ENCODE peak calls at places on chromosomes 11 and 22, in eight cellular contexts. One of them, this sample, is unnamed.

GRCh38 chr22:36506637-36507517 is at the start of gene FOXRED2:
- DNase-seq in IMR-90: peak
- DNase-seq in PC-3: peak
- DNase-seq in H9: peak
- DNase-seq in endothelial cell of umbilical vein: peak
- DNase-seq in neural progenitor cell: peak
- DNase-seq in kidney: peak
- DNase-seq in fibroblast of lung: peak
- DNase-seq in this sample: peak

GRCh38 chr11:76669901-76670474 is 559 bp downstream of the LRRC32 start:
- DNase-seq in PC-3: no peak
- DNase-seq in kidney: peak
- DNase-seq in fibroblast of lung: peak
- DNase-seq in endothelial cell of umbilical vein: peak
- DNase-seq in neural progenitor cell: peak
- DNase-seq in H9: no peak
- DNase-seq in IMR-90: peak
- DNase-seq in this sample: peak

GRCh38 chr22:31218565-31219262 is 6.6 kb downstream of the LIMK2 start:
- DNase-seq in IMR-90: no peak
- DNase-seq in H9: no peak
- DNase-seq in PC-3: no peak
- DNase-seq in neural progenitor cell: peak
- DNase-seq in endothelial cell of umbilical vein: no peak
- DNase-seq in kidney: no peak
- DNase-seq in fibroblast of lung: no peak
- DNase-seq in this sample: peak

GRCh38 chr11:130125638-130126037 is 33.9 kb upstream of the ST14 start:
- DNase-seq in fibroblast of lung: no peak
- DNase-seq in neural progenitor cell: no peak
- DNase-seq in kidney: no peak
- DNase-seq in H9: no peak
- DNase-seq in IMR-90: no peak
- DNase-seq in endothelial cell of umbilical vein: no peak
- DNase-seq in PC-3: no peak
- DNase-seq in this sample: no peak

GRCh38 chr22:24146190-24146616 is 35.1 kb upstream of the SUSD2 start:
- DNase-seq in PC-3: peak
- DNase-seq in IMR-90: peak
- DNase-seq in kidney: peak
- DNase-seq in endothelial cell of umbilical vein: no peak
- DNase-seq in H9: peak
- DNase-seq in fibroblast of lung: peak
- DNase-seq in neural progenitor cell: peak
- DNase-seq in this sample: peak

GRCh38 chr11:8338138-8338537 is 74.5 kb upstream of the LMO1 start:
- DNase-seq in H9: peak
- DNase-seq in endothelial cell of umbilical vein: peak
- DNase-seq in kidney: no peak
- DNase-seq in PC-3: peak
- DNase-seq in fibroblast of lung: no peak
- DNase-seq in neural progenitor cell: peak
- DNase-seq in IMR-90: peak
- DNase-seq in this sample: peak

GRCh38 chr11:102377891-102378290 is 30.9 kb downstream of the BIRC2 start:
- DNase-seq in neural progenitor cell: no peak
- DNase-seq in endothelial cell of umbilical vein: no peak
- DNase-seq in H9: no peak
- DNase-seq in kidney: no peak
- DNase-seq in fibroblast of lung: peak
- DNase-seq in PC-3: no peak
- DNase-seq in IMR-90: no peak
- DNase-seq in this sample: no peak

GRCh38 chr11:64074239-64074638 is 38.5 kb downstream of the FLRT1 start:
- DNase-seq in PC-3: no peak
- DNase-seq in neural progenitor cell: no peak
- DNase-seq in H9: no peak
- DNase-seq in IMR-90: no peak
- DNase-seq in fibroblast of lung: no peak
- DNase-seq in endothelial cell of umbilical vein: no peak
- DNase-seq in kidney: no peak
- DNase-seq in this sample: no peak

GRCh38 chr11:63663809-63664208 is 7.4 kb downstream of the ATL3 start:
- DNase-seq in neural progenitor cell: no peak
- DNase-seq in kidney: no peak
- DNase-seq in PC-3: peak
- DNase-seq in IMR-90: peak
- DNase-seq in fibroblast of lung: peak
- DNase-seq in H9: no peak
- DNase-seq in endothelial cell of umbilical vein: peak
- DNase-seq in this sample: no peak

GRCh38 chr22:41782751-41783150 is 17.7 kb upstream of the CCDC134 start:
- DNase-seq in kidney: no peak
- DNase-seq in PC-3: no peak
- DNase-seq in fibroblast of lung: no peak
- DNase-seq in neural progenitor cell: no peak
- DNase-seq in IMR-90: no peak
- DNase-seq in H9: no peak
- DNase-seq in endothelial cell of umbilical vein: no peak
- DNase-seq in this sample: no peak

GRCh38 chr22:45083659-45084305 is 74.0 kb upstream of the PHF21B start:
- DNase-seq in endothelial cell of umbilical vein: no peak
- DNase-seq in neural progenitor cell: no peak
- DNase-seq in H9: no peak
- DNase-seq in PC-3: peak
- DNase-seq in IMR-90: peak
- DNase-seq in fibroblast of lung: peak
- DNase-seq in kidney: no peak
- DNase-seq in this sample: no peak

DNA sequence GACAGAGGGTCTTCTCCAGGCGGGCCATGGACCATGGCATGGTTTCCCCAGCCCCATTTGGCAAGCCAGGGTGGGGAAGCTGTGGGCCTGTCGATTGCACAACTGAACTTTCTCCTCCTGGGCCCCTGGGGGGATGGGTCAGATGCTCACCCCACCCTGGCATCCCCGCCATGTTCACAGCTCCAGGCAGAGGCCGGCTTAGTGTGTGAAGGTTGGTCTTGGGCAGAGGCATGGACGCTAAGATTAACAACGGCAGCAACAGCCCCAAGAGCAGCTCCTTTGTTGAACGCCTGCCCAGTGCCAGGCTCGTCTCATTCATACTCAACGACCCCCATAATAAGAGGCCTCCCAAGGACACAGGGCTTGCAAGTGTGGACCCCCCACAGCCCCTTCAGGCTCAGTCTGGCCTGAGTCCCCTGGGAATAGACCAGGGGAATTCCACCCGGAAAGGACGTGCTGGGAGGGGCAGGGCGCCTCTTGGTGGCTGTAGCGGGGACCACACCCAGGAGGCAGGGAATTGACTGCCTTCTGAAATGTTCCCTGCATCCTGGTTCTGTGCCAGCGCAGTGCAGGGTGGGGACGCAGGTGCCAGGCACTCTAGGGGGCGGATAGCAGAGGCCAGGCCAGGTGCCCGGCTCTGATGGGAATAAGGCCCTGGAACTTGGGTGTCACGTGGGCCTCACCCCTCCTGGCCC is 8.3 kb downstream of the TSPO start:
- DNase-seq in H9: peak
- DNase-seq in PC-3: no peak
- DNase-seq in endothelial cell of umbilical vein: no peak
- DNase-seq in IMR-90: no peak
- DNase-seq in neural progenitor cell: peak
- DNase-seq in kidney: no peak
- DNase-seq in fibroblast of lung: no peak
- DNase-seq in this sample: peak
- TF ChIP-seq CTCF in H9: peak
- TF ChIP-seq CTCF in PC-3: peak
- TF ChIP-seq CTCF in endothelial cell of umbilical vein: peak
- TF ChIP-seq CTCF in IMR-90: peak
- TF ChIP-seq CTCF in neural progenitor cell: peak
- TF ChIP-seq CTCF in kidney: no peak
- TF ChIP-seq CTCF in fibroblast of lung: no peak
- TF ChIP-seq CTCF in this sample: peak

GRCh38 chr11:82003671-82004148 is 730.0 kb downstream of the FAM181B start:
- DNase-seq in fibroblast of lung: peak
- DNase-seq in endothelial cell of umbilical vein: no peak
- DNase-seq in IMR-90: no peak
- DNase-seq in H9: no peak
- DNase-seq in neural progenitor cell: no peak
- DNase-seq in PC-3: no peak
- DNase-seq in kidney: no peak
- DNase-seq in this sample: no peak

GRCh38 chr11:82004537-82005213 is 729.0 kb downstream of the FAM181B start:
- DNase-seq in kidney: no peak
- DNase-seq in fibroblast of lung: peak
- DNase-seq in endothelial cell of umbilical vein: no peak
- DNase-seq in PC-3: no peak
- DNase-seq in H9: no peak
- DNase-seq in IMR-90: no peak
- DNase-seq in neural progenitor cell: no peak
- DNase-seq in this sample: no peak

GRCh38 chr11:82007536-82007935 is 726.1 kb downstream of the FAM181B start:
- DNase-seq in neural progenitor cell: no peak
- DNase-seq in H9: no peak
- DNase-seq in PC-3: no peak
- DNase-seq in IMR-90: no peak
- DNase-seq in kidney: no peak
- DNase-seq in endothelial cell of umbilical vein: no peak
- DNase-seq in fibroblast of lung: no peak
- DNase-seq in this sample: no peak

GRCh38 chr11:82003024-82003423 is 730.6 kb downstream of the FAM181B start:
- DNase-seq in endothelial cell of umbilical vein: no peak
- DNase-seq in H9: no peak
- DNase-seq in neural progenitor cell: no peak
- DNase-seq in PC-3: no peak
- DNase-seq in IMR-90: no peak
- DNase-seq in kidney: no peak
- DNase-seq in fibroblast of lung: no peak
- DNase-seq in this sample: no peak
- H3K9ac ChIP-seq in endothelial cell of umbilical vein: no peak
- H3K9ac ChIP-seq in H9: no peak
- H3K9ac ChIP-seq in neural progenitor cell: no peak
- H3K9ac ChIP-seq in PC-3: no peak
- H3K9ac ChIP-seq in IMR-90: no peak
- H3K9ac ChIP-seq in kidney: no peak
- H3K9ac ChIP-seq in fibroblast of lung: no peak
- H3K9ac ChIP-seq in this sample: no peak

DNA sequence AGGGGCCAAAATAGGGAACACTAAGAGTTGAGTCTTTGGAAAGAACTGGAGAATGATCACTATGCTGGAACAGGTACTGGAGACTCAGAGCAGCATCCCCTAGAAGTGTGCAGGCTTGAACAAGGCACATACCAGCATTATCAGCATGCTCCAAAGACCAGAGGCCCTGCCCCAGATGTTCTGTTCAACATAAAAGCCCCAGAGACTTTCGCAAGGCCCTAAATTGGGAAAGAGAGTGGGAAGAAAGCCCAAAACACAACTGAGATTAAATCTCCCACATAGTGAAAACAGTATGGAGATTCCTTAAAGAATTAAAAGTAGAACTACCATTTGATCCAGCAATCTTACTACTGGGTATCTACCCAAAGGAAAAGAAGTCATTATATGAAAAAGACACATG is 9.4 kb downstream of the CNGA4 start:
- DNase-seq in IMR-90: peak
- DNase-seq in H9: no peak
- DNase-seq in fibroblast of lung: peak
- DNase-seq in PC-3: no peak
- DNase-seq in endothelial cell of umbilical vein: no peak
- DNase-seq in neural progenitor cell: no peak
- DNase-seq in kidney: no peak
- DNase-seq in this sample: no peak
- H3K27ac ChIP-seq in IMR-90: no peak
- H3K27ac ChIP-seq in H9: no peak
- H3K27ac ChIP-seq in fibroblast of lung: no peak
- H3K27ac ChIP-seq in PC-3: no peak
- H3K27ac ChIP-seq in endothelial cell of umbilical vein: no peak
- H3K27ac ChIP-seq in neural progenitor cell: no peak
- H3K27ac ChIP-seq in kidney: no peak
- H3K27ac ChIP-seq in this sample: no peak

DNA sequence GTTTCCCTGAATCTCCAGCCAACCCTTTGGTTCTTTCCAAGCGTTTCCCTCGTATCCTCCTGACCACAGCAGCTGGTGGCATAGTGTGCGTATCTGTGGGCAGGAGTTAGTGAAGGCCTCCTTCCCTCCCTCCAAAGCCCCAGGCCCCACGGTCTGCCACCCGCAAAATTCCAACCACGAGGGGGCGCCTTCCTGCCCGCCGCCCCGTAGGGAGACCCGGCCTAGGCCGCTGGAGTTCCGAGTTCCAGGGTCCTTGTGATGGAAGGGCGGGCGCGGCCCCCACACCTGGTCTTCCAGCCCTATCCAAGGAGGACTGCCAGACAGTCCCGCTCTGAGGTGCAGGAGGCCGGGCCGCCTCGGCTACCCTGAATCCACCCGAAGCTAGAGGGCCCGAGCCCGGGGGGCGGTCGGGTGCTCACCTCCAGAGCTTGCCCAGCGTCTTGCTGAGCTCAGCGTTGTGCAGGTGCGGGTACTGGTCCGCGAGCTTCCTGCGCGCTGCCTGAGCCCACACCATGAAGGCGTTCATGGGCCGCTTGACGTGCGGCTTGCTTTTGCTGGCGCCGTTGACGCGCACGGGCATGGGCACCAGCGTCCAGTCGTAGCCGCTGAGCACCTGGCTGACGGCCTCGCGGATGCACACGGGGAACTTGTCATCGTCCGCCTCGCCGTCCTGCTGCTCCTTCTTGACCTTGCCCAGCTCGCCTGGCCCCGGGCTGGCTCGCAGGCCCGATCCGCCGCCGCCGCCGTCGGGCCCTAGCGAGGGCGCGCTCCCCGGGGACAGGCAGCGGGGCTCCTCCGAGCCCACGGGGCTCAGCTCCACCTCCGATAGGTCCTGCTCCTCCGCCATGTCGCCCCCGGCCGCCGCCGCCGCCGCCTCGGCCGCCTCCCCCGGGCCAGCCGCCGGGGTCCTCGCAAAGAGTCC is 1.2 kb downstream of the SOX10 start:
- DNase-seq in neural progenitor cell: peak
- DNase-seq in fibroblast of lung: no peak
- DNase-seq in IMR-90: no peak
- DNase-seq in kidney: no peak
- DNase-seq in H9: peak
- DNase-seq in endothelial cell of umbilical vein: no peak
- DNase-seq in PC-3: no peak
- DNase-seq in this sample: no peak
- TF ChIP-seq CTCF in neural progenitor cell: peak
- TF ChIP-seq CTCF in fibroblast of lung: no peak
- TF ChIP-seq CTCF in IMR-90: peak
- TF ChIP-seq CTCF in kidney: no peak
- TF ChIP-seq CTCF in H9: peak
- TF ChIP-seq CTCF in endothelial cell of umbilical vein: peak
- TF ChIP-seq CTCF in PC-3: no peak
- TF ChIP-seq CTCF in this sample: no peak

DNA sequence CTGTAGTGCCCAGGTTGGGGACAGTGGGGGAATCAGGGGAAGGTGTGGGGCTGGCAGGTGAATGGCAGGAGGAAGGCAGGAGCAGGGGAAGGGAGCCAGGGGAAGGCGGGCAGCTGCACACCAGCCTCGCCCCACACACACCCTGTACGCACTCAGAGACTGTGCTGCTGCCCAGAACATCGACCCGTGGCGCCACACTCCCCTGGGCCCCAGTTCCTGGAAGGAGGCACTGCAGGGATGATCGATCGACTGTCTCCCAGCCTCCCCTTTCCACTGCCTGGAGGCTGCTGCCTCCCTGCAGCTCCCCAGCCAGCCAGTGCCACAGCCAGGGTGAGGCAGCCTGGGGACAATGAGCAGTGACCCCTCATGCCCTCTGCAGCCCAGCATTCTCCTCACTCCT is 19.2 kb downstream of the PDE2A start:
- DNase-seq in H9: no peak
- DNase-seq in neural progenitor cell: no peak
- DNase-seq in PC-3: no peak
- DNase-seq in fibroblast of lung: no peak
- DNase-seq in kidney: no peak
- DNase-seq in endothelial cell of umbilical vein: no peak
- DNase-seq in IMR-90: no peak
- DNase-seq in this sample: no peak
- H3K9ac ChIP-seq in H9: no peak
- H3K9ac ChIP-seq in neural progenitor cell: no peak
- H3K9ac ChIP-seq in PC-3: no peak
- H3K9ac ChIP-seq in fibroblast of lung: no peak
- H3K9ac ChIP-seq in kidney: no peak
- H3K9ac ChIP-seq in endothelial cell of umbilical vein: no peak
- H3K9ac ChIP-seq in IMR-90: no peak
- H3K9ac ChIP-seq in this sample: no peak

This sample was measured in colonic mucosa.